ENCODE peak calls at places on chromosome 3, in seven cellular contexts. One of them, this sample, is unnamed.

GRCh38 chr3:148269816-148270215 is 427.9 kb upstream of the AGTR1 start:
- DNase-seq in endothelial cell: no peak
- DNase-seq in testis: no peak
- DNase-seq in choroid plexus epithelial cell: peak
- DNase-seq in GM10248: no peak
- DNase-seq in glutamatergic neuron: no peak
- DNase-seq in upper lobe of right lung: no peak
- DNase-seq in this sample: no peak

GRCh38 chr3:25960776-25961175 is 170.9 kb downstream of the OXSM start:
- DNase-seq in endothelial cell: no peak
- DNase-seq in choroid plexus epithelial cell: no peak
- DNase-seq in testis: no peak
- DNase-seq in GM10248: no peak
- DNase-seq in glutamatergic neuron: no peak
- DNase-seq in upper lobe of right lung: no peak
- DNase-seq in this sample: no peak

GRCh38 chr3:27568393-27568792 is 84.2 kb upstream of the SLC4A7 start:
- DNase-seq in upper lobe of right lung: peak
- DNase-seq in endothelial cell: no peak
- DNase-seq in GM10248: no peak
- DNase-seq in glutamatergic neuron: peak
- DNase-seq in choroid plexus epithelial cell: peak
- DNase-seq in testis: peak
- DNase-seq in this sample: no peak

GRCh38 chr3:196563721-196564225 is 4.6 kb downstream of the WDR53 start:
- DNase-seq in choroid plexus epithelial cell: peak
- DNase-seq in endothelial cell: no peak
- DNase-seq in glutamatergic neuron: no peak
- DNase-seq in testis: no peak
- DNase-seq in GM10248: no peak
- DNase-seq in upper lobe of right lung: no peak
- DNase-seq in this sample: no peak

GRCh38 chr3:117892431-117892841 is 1142.2 kb downstream of the IGSF11 start:
- DNase-seq in testis: no peak
- DNase-seq in GM10248: no peak
- DNase-seq in choroid plexus epithelial cell: peak
- DNase-seq in upper lobe of right lung: no peak
- DNase-seq in glutamatergic neuron: no peak
- DNase-seq in endothelial cell: no peak
- DNase-seq in this sample: no peak

GRCh38 chr3:195226445-195226844 is 44.5 kb downstream of the XXYLT1 start:
- DNase-seq in glutamatergic neuron: no peak
- DNase-seq in choroid plexus epithelial cell: no peak
- DNase-seq in endothelial cell: no peak
- DNase-seq in GM10248: no peak
- DNase-seq in upper lobe of right lung: peak
- DNase-seq in testis: no peak
- DNase-seq in this sample: no peak

GRCh38 chr3:32460031-32460749 is 42.5 kb downstream of the CMTM6 start:
- DNase-seq in upper lobe of right lung: no peak
- DNase-seq in endothelial cell: peak
- DNase-seq in choroid plexus epithelial cell: no peak
- DNase-seq in GM10248: peak
- DNase-seq in glutamatergic neuron: peak
- DNase-seq in testis: no peak
- DNase-seq in this sample: peak

GRCh38 chr3:143182861-143183667 is 63.5 kb downstream of the CHST2 start:
- DNase-seq in GM10248: no peak
- DNase-seq in endothelial cell: no peak
- DNase-seq in upper lobe of right lung: no peak
- DNase-seq in choroid plexus epithelial cell: no peak
- DNase-seq in glutamatergic neuron: no peak
- DNase-seq in testis: no peak
- DNase-seq in this sample: no peak

GRCh38 chr3:142904639-142905441 is 16.0 kb upstream of the PCOLCE2 start:
- DNase-seq in endothelial cell: no peak
- DNase-seq in glutamatergic neuron: no peak
- DNase-seq in upper lobe of right lung: no peak
- DNase-seq in choroid plexus epithelial cell: peak
- DNase-seq in GM10248: peak
- DNase-seq in testis: no peak
- DNase-seq in this sample: no peak

GRCh38 chr3:117104792-117105191 is 395.2 kb downstream of the TUSC7 start:
- DNase-seq in testis: no peak
- DNase-seq in GM10248: no peak
- DNase-seq in glutamatergic neuron: no peak
- DNase-seq in endothelial cell: no peak
- DNase-seq in choroid plexus epithelial cell: no peak
- DNase-seq in upper lobe of right lung: no peak
- DNase-seq in this sample: no peak

GRCh38 chr3:124579641-124580040 is 150.6 kb upstream of the UMPS start:
- DNase-seq in upper lobe of right lung: no peak
- DNase-seq in GM10248: no peak
- DNase-seq in endothelial cell: no peak
- DNase-seq in choroid plexus epithelial cell: no peak
- DNase-seq in glutamatergic neuron: no peak
- DNase-seq in testis: no peak
- DNase-seq in this sample: no peak

GRCh38 chr3:191141728-191142127 is 57.3 kb upstream of the OSTN start:
- DNase-seq in GM10248: no peak
- DNase-seq in endothelial cell: no peak
- DNase-seq in choroid plexus epithelial cell: peak
- DNase-seq in testis: no peak
- DNase-seq in glutamatergic neuron: no peak
- DNase-seq in upper lobe of right lung: no peak
- DNase-seq in this sample: no peak

GRCh38 chr3:190432216-190432615 is 17.5 kb downstream of the TMEM207 start:
- DNase-seq in endothelial cell: no peak
- DNase-seq in glutamatergic neuron: no peak
- DNase-seq in testis: no peak
- DNase-seq in choroid plexus epithelial cell: peak
- DNase-seq in GM10248: no peak
- DNase-seq in upper lobe of right lung: no peak
- DNase-seq in this sample: no peak

GRCh38 chr3:64056616-64057165 is 33.4 kb upstream of the PSMD6 start:
- DNase-seq in upper lobe of right lung: no peak
- DNase-seq in GM10248: no peak
- DNase-seq in endothelial cell: no peak
- DNase-seq in choroid plexus epithelial cell: peak
- DNase-seq in testis: no peak
- DNase-seq in glutamatergic neuron: no peak
- DNase-seq in this sample: no peak

GRCh38 chr3:177069514-177070329 is 127.6 kb downstream of the TBL1XR1 start:
- DNase-seq in upper lobe of right lung: no peak
- DNase-seq in glutamatergic neuron: no peak
- DNase-seq in choroid plexus epithelial cell: peak
- DNase-seq in GM10248: no peak
- DNase-seq in testis: no peak
- DNase-seq in endothelial cell: no peak
- DNase-seq in this sample: no peak

GRCh38 chr3:61954097-61954528 is 392.7 kb downstream of the PTPRG start:
- DNase-seq in choroid plexus epithelial cell: peak
- DNase-seq in GM10248: no peak
- DNase-seq in glutamatergic neuron: no peak
- DNase-seq in endothelial cell: no peak
- DNase-seq in testis: no peak
- DNase-seq in upper lobe of right lung: no peak
- DNase-seq in this sample: no peak

GRCh38 chr3:45092132-45093031 is 53.8 kb downstream of the CDCP1 start:
- DNase-seq in endothelial cell: no peak
- DNase-seq in choroid plexus epithelial cell: peak
- DNase-seq in testis: peak
- DNase-seq in upper lobe of right lung: no peak
- DNase-seq in glutamatergic neuron: no peak
- DNase-seq in GM10248: no peak
- DNase-seq in this sample: no peak

GRCh38 chr3:159113476-159113875 is 311.6 kb downstream of the MFSD1 start:
- DNase-seq in choroid plexus epithelial cell: no peak
- DNase-seq in glutamatergic neuron: no peak
- DNase-seq in endothelial cell: no peak
- DNase-seq in GM10248: no peak
- DNase-seq in upper lobe of right lung: no peak
- DNase-seq in testis: no peak
- DNase-seq in this sample: no peak

GRCh38 chr3:134462236-134463059 is 23.3 kb downstream of the ANAPC13 start:
- DNase-seq in GM10248: no peak
- DNase-seq in choroid plexus epithelial cell: peak
- DNase-seq in glutamatergic neuron: no peak
- DNase-seq in endothelial cell: no peak
- DNase-seq in testis: no peak
- DNase-seq in upper lobe of right lung: no peak
- DNase-seq in this sample: no peak

GRCh38 chr3:135766113-135766512 is 199.4 kb upstream of the PPP2R3A start:
- DNase-seq in glutamatergic neuron: no peak
- DNase-seq in endothelial cell: no peak
- DNase-seq in upper lobe of right lung: no peak
- DNase-seq in choroid plexus epithelial cell: no peak
- DNase-seq in GM10248: no peak
- DNase-seq in testis: no peak
- DNase-seq in this sample: no peak

GRCh38 chr3:179565496-179565895 is 2.8 kb downstream of the ACTL6A start:
- DNase-seq in upper lobe of right lung: no peak
- DNase-seq in glutamatergic neuron: no peak
- DNase-seq in GM10248: peak
- DNase-seq in testis: no peak
- DNase-seq in choroid plexus epithelial cell: no peak
- DNase-seq in endothelial cell: no peak
- DNase-seq in this sample: no peak

GRCh38 chr3:172174396-172175253 is 135.2 kb downstream of the FNDC3B start:
- DNase-seq in choroid plexus epithelial cell: peak
- DNase-seq in GM10248: no peak
- DNase-seq in testis: no peak
- DNase-seq in upper lobe of right lung: no peak
- DNase-seq in endothelial cell: peak
- DNase-seq in glutamatergic neuron: no peak
- DNase-seq in this sample: no peak

GRCh38 chr3:132535575-132536441 is 61.3 kb upstream of the ACKR4 start:
- DNase-seq in upper lobe of right lung: no peak
- DNase-seq in choroid plexus epithelial cell: peak
- DNase-seq in testis: peak
- DNase-seq in endothelial cell: peak
- DNase-seq in glutamatergic neuron: peak
- DNase-seq in GM10248: peak
- DNase-seq in this sample: peak
- TF ChIP-seq CTCF in upper lobe of right lung: peak
- TF ChIP-seq CTCF in choroid plexus epithelial cell: peak
- TF ChIP-seq CTCF in testis: peak
- TF ChIP-seq CTCF in endothelial cell: peak
- TF ChIP-seq CTCF in glutamatergic neuron: peak
- TF ChIP-seq CTCF in GM10248: peak
- TF ChIP-seq CTCF in this sample: peak

GRCh38 chr3:140298569-140299070 is 363.6 kb downstream of the CLSTN2 start:
- DNase-seq in testis: no peak
- DNase-seq in glutamatergic neuron: no peak
- DNase-seq in choroid plexus epithelial cell: no peak
- DNase-seq in GM10248: no peak
- DNase-seq in upper lobe of right lung: no peak
- DNase-seq in endothelial cell: no peak
- DNase-seq in this sample: no peak

GRCh38 chr3:140294058-140294457 is 359.1 kb downstream of the CLSTN2 start:
- DNase-seq in testis: no peak
- DNase-seq in upper lobe of right lung: no peak
- DNase-seq in endothelial cell: no peak
- DNase-seq in GM10248: no peak
- DNase-seq in choroid plexus epithelial cell: no peak
- DNase-seq in glutamatergic neuron: no peak
- DNase-seq in this sample: no peak

GRCh38 chr3:140298043-140298442 is 363.1 kb downstream of the CLSTN2 start:
- DNase-seq in choroid plexus epithelial cell: no peak
- DNase-seq in glutamatergic neuron: no peak
- DNase-seq in testis: no peak
- DNase-seq in endothelial cell: no peak
- DNase-seq in GM10248: no peak
- DNase-seq in upper lobe of right lung: no peak
- DNase-seq in this sample: no peak

GRCh38 chr3:140292684-140293083 is 357.7 kb downstream of the CLSTN2 start:
- DNase-seq in GM10248: no peak
- DNase-seq in choroid plexus epithelial cell: peak
- DNase-seq in upper lobe of right lung: no peak
- DNase-seq in endothelial cell: no peak
- DNase-seq in glutamatergic neuron: no peak
- DNase-seq in testis: peak
- DNase-seq in this sample: no peak

GRCh38 chr3:140296796-140297352 is 361.9 kb downstream of the CLSTN2 start:
- DNase-seq in choroid plexus epithelial cell: peak
- DNase-seq in upper lobe of right lung: no peak
- DNase-seq in testis: peak
- DNase-seq in glutamatergic neuron: no peak
- DNase-seq in endothelial cell: no peak
- DNase-seq in GM10248: no peak
- DNase-seq in this sample: no peak
- TF ChIP-seq CTCF in choroid plexus epithelial cell: no peak
- TF ChIP-seq CTCF in upper lobe of right lung: no peak
- TF ChIP-seq CTCF in testis: no peak
- TF ChIP-seq CTCF in glutamatergic neuron: no peak
- TF ChIP-seq CTCF in endothelial cell: no peak
- TF ChIP-seq CTCF in GM10248: no peak
- TF ChIP-seq CTCF in this sample: no peak

GRCh38 chr3:110881069-110881468 is 190.5 kb upstream of the NECTIN3 start:
- DNase-seq in upper lobe of right lung: peak
- DNase-seq in glutamatergic neuron: no peak
- DNase-seq in choroid plexus epithelial cell: peak
- DNase-seq in GM10248: no peak
- DNase-seq in endothelial cell: no peak
- DNase-seq in testis: peak
- DNase-seq in this sample: no peak
- TF ChIP-seq CTCF in upper lobe of right lung: no peak
- TF ChIP-seq CTCF in glutamatergic neuron: peak
- TF ChIP-seq CTCF in choroid plexus epithelial cell: peak
- TF ChIP-seq CTCF in GM10248: no peak
- TF ChIP-seq CTCF in endothelial cell: no peak
- TF ChIP-seq CTCF in testis: no peak
- TF ChIP-seq CTCF in this sample: peak

DNA sequence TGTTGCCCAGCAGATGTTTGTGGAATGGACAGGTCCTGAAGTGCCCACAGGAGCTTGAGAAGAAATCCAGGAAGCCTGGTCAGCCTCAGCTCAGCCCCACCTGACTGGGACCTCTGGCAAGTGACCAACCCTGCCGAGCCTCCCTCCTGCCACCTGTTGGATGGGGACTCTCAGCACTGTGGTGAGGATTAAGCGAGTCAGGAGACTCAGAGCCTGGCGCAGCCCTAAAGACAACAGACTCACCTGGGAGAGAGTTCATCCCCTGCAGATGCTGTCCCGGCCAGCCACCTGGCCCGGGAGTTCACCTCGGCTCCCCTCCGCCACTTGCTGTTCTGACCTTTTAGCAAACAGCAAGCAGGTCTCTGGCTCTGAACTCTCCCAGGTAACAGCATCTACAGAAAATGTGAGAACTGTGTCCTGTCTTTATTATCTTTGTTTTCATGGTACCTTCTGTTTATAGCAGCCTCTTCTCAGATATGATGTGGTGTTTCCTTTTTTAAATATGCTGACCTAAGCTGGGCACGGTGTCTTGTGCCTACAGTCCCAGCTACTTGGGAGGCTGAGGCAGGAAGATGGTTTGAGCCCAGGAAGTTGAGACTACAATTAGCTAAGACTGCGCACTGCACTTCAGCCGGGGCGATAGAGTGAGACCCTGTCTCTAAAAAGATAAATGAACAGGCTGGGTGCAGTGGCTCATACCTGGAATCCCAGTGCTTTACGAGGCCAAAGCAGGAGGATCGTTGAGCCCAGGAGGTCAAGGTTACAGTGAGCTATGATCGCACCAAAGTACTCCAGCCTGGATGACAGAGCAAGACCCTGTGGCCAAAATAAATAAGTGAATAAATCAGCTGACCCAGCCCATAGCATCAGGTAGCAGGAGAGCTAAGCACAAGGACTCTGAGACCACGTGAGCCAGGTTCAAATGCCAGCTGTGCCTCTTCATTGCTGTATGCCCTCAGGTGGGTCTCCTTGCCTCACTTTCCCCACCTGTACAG is 32.4 kb upstream of the SLC6A6 start:
- DNase-seq in testis: no peak
- DNase-seq in endothelial cell: peak
- DNase-seq in upper lobe of right lung: peak
- DNase-seq in GM10248: no peak
- DNase-seq in choroid plexus epithelial cell: no peak
- DNase-seq in glutamatergic neuron: no peak
- DNase-seq in this sample: no peak
- TF ChIP-seq CTCF in testis: no peak
- TF ChIP-seq CTCF in endothelial cell: no peak
- TF ChIP-seq CTCF in upper lobe of right lung: peak
- TF ChIP-seq CTCF in GM10248: no peak
- TF ChIP-seq CTCF in choroid plexus epithelial cell: no peak
- TF ChIP-seq CTCF in glutamatergic neuron: no peak
- TF ChIP-seq CTCF in this sample: no peak

This sample was measured in neural crest cell.